ENCODE peak calls at places on chromosomes 1 and 21, in eight cellular contexts. One of them, this sample, is unnamed.

GRCh38 chr1:205186191-205186590 is 25.3 kb downstream of the DSTYK start:
- DNase-seq in T-cell: no peak
- DNase-seq in T-helper 2 cell: no peak
- DNase-seq in Peyer's patch: no peak
- DNase-seq in brain pericyte: no peak
- DNase-seq in brain microvascular endothelial cell: no peak
- DNase-seq in HEK293T: no peak
- DNase-seq in stimulated activated CD8-positive, alpha-beta memory T cell treated with anti-CD3 and anti-CD28 coated beads, Interleukin-7, amount 100 ng/mL, for 1 hour: no peak
- DNase-seq in this sample: no peak

GRCh38 chr1:44784094-44785026 is 3.6 kb downstream of the BEST4 start:
- DNase-seq in stimulated activated CD8-positive, alpha-beta memory T cell treated with anti-CD3 and anti-CD28 coated beads, Interleukin-7, amount 100 ng/mL, for 1 hour: no peak
- DNase-seq in T-helper 2 cell: peak; percentile 26
- DNase-seq in T-cell: peak; percentile 30
- DNase-seq in HEK293T: no peak
- DNase-seq in brain microvascular endothelial cell: no peak
- DNase-seq in Peyer's patch: peak; percentile 62
- DNase-seq in brain pericyte: no peak
- DNase-seq in this sample: peak; percentile 50

GRCh38 chr21:15616864-15617574 is 112.8 kb upstream of the USP25 start:
- DNase-seq in T-cell: no peak
- DNase-seq in brain microvascular endothelial cell: peak; percentile 64
- DNase-seq in HEK293T: no peak
- DNase-seq in Peyer's patch: no peak
- DNase-seq in T-helper 2 cell: no peak
- DNase-seq in brain pericyte: no peak
- DNase-seq in stimulated activated CD8-positive, alpha-beta memory T cell treated with anti-CD3 and anti-CD28 coated beads, Interleukin-7, amount 100 ng/mL, for 1 hour: no peak
- DNase-seq in this sample: no peak

GRCh38 chr1:6544831-6545230 is 9.5 kb downstream of the NOL9 start:
- DNase-seq in brain pericyte: no peak
- DNase-seq in stimulated activated CD8-positive, alpha-beta memory T cell treated with anti-CD3 and anti-CD28 coated beads, Interleukin-7, amount 100 ng/mL, for 1 hour: no peak
- DNase-seq in brain microvascular endothelial cell: peak; percentile 63
- DNase-seq in T-helper 2 cell: no peak
- DNase-seq in T-cell: no peak
- DNase-seq in Peyer's patch: no peak
- DNase-seq in HEK293T: no peak
- DNase-seq in this sample: no peak

GRCh38 chr1:5601516-5601915 is 390.7 kb downstream of the NPHP4 start:
- DNase-seq in Peyer's patch: no peak
- DNase-seq in stimulated activated CD8-positive, alpha-beta memory T cell treated with anti-CD3 and anti-CD28 coated beads, Interleukin-7, amount 100 ng/mL, for 1 hour: no peak
- DNase-seq in HEK293T: no peak
- DNase-seq in brain microvascular endothelial cell: no peak
- DNase-seq in T-helper 2 cell: no peak
- DNase-seq in brain pericyte: no peak
- DNase-seq in T-cell: no peak
- DNase-seq in this sample: no peak

GRCh38 chr1:248839168-248839555 is 1.1 kb downstream of the ZNF672 start:
- DNase-seq in T-helper 2 cell: no peak
- DNase-seq in stimulated activated CD8-positive, alpha-beta memory T cell treated with anti-CD3 and anti-CD28 coated beads, Interleukin-7, amount 100 ng/mL, for 1 hour: no peak
- DNase-seq in T-cell: no peak
- DNase-seq in HEK293T: no peak
- DNase-seq in brain microvascular endothelial cell: no peak
- DNase-seq in brain pericyte: no peak
- DNase-seq in Peyer's patch: peak; percentile 46
- DNase-seq in this sample: no peak

GRCh38 chr1:30816211-30817082 is 58.9 kb upstream of the LAPTM5 start:
- DNase-seq in T-helper 2 cell: no peak
- DNase-seq in brain microvascular endothelial cell: peak; percentile 71
- DNase-seq in brain pericyte: no peak
- DNase-seq in Peyer's patch: no peak
- DNase-seq in HEK293T: peak; percentile 55
- DNase-seq in T-cell: no peak
- DNase-seq in stimulated activated CD8-positive, alpha-beta memory T cell treated with anti-CD3 and anti-CD28 coated beads, Interleukin-7, amount 100 ng/mL, for 1 hour: no peak
- DNase-seq in this sample: no peak

GRCh38 chr1:107141491-107142369 is 891 bp downstream of the NTNG1 start:
- DNase-seq in stimulated activated CD8-positive, alpha-beta memory T cell treated with anti-CD3 and anti-CD28 coated beads, Interleukin-7, amount 100 ng/mL, for 1 hour: no peak
- DNase-seq in Peyer's patch: no peak
- DNase-seq in HEK293T: peak; percentile 40
- DNase-seq in T-helper 2 cell: no peak
- DNase-seq in brain pericyte: peak; percentile 15
- DNase-seq in brain microvascular endothelial cell: peak; percentile 14
- DNase-seq in T-cell: no peak
- DNase-seq in this sample: peak; percentile 32

GRCh38 chr1:207097871-207098324 is 6.1 kb upstream of the C4BPA start:
- DNase-seq in Peyer's patch: no peak
- DNase-seq in brain pericyte: no peak
- DNase-seq in stimulated activated CD8-positive, alpha-beta memory T cell treated with anti-CD3 and anti-CD28 coated beads, Interleukin-7, amount 100 ng/mL, for 1 hour: no peak
- DNase-seq in T-cell: no peak
- DNase-seq in brain microvascular endothelial cell: no peak
- DNase-seq in HEK293T: no peak
- DNase-seq in T-helper 2 cell: no peak
- DNase-seq in this sample: no peak

GRCh38 chr21:45277101-45278045 is 10.3 kb downstream of the POFUT2 start:
- DNase-seq in stimulated activated CD8-positive, alpha-beta memory T cell treated with anti-CD3 and anti-CD28 coated beads, Interleukin-7, amount 100 ng/mL, for 1 hour: no peak
- DNase-seq in brain pericyte: no peak
- DNase-seq in T-helper 2 cell: no peak
- DNase-seq in T-cell: no peak
- DNase-seq in Peyer's patch: no peak
- DNase-seq in brain microvascular endothelial cell: no peak
- DNase-seq in HEK293T: no peak
- DNase-seq in this sample: peak; percentile 9

GRCh38 chr21:35646606-35647005 is 413.7 kb downstream of the SETD4 start:
- DNase-seq in HEK293T: no peak
- DNase-seq in T-helper 2 cell: no peak
- DNase-seq in Peyer's patch: no peak
- DNase-seq in stimulated activated CD8-positive, alpha-beta memory T cell treated with anti-CD3 and anti-CD28 coated beads, Interleukin-7, amount 100 ng/mL, for 1 hour: no peak
- DNase-seq in brain pericyte: peak; percentile 40
- DNase-seq in T-cell: no peak
- DNase-seq in brain microvascular endothelial cell: peak; percentile 73
- DNase-seq in this sample: no peak

GRCh38 chr1:12565094-12565965 is 52.7 kb downstream of the DHRS3 start:
- DNase-seq in brain microvascular endothelial cell: no peak
- DNase-seq in brain pericyte: no peak
- DNase-seq in T-cell: no peak
- DNase-seq in stimulated activated CD8-positive, alpha-beta memory T cell treated with anti-CD3 and anti-CD28 coated beads, Interleukin-7, amount 100 ng/mL, for 1 hour: no peak
- DNase-seq in HEK293T: no peak
- DNase-seq in Peyer's patch: no peak
- DNase-seq in T-helper 2 cell: no peak
- DNase-seq in this sample: no peak

This sample was measured in activated B cell treated with CpG ODN at 0.5 μM for 24 hours.